ENCODE peak calls at places on chromosomes 2 and 18, in six cellular contexts. One of them, this sample, is unnamed.
A peak's percentile ranks its signal among the peaks of the same experiment; 100 is the strongest.

GRCh38 chr2:130760754-130761751 is 5.7 kb downstream of the AMER3 start:
- DNase-seq in GM23338: no peak
- DNase-seq in hypothalamus: no peak
- DNase-seq in GM12865: no peak
- DNase-seq in GM20000: no peak
- DNase-seq in GM03348: no peak
- DNase-seq in this sample: no peak

GRCh38 chr2:226963528-226963927 is 127.7 kb downstream of the RHBDD1 start:
- DNase-seq in GM03348: peak; percentile 67
- DNase-seq in hypothalamus: no peak
- DNase-seq in GM20000: no peak
- DNase-seq in GM12865: no peak
- DNase-seq in GM23338: no peak
- DNase-seq in this sample: no peak

GRCh38 chr2:202149155-202149762 is 76.2 kb downstream of the KIAA2012 start:
- DNase-seq in GM12865: no peak
- DNase-seq in GM20000: no peak
- DNase-seq in hypothalamus: no peak
- DNase-seq in GM23338: peak; percentile 58
- DNase-seq in GM03348: peak; percentile 69
- DNase-seq in this sample: no peak

GRCh38 chr2:69380072-69380917 is 6.7 kb downstream of the GFPT1 start:
- DNase-seq in GM23338: no peak
- DNase-seq in hypothalamus: no peak
- DNase-seq in GM12865: no peak
- DNase-seq in GM20000: no peak
- DNase-seq in GM03348: no peak
- DNase-seq in this sample: no peak

GRCh38 chr2:218257390-218257981 is 3.3 kb upstream of the GPBAR1 start:
- DNase-seq in GM23338: peak; percentile 91
- DNase-seq in GM20000: peak; percentile 80
- DNase-seq in hypothalamus: no peak
- DNase-seq in GM12865: peak; percentile 86
- DNase-seq in GM03348: peak; percentile 55
- DNase-seq in this sample: peak; percentile 61

GRCh38 chr2:182435754-182436153 is 8.9 kb upstream of the PDE1A start:
- DNase-seq in GM20000: no peak
- DNase-seq in GM03348: peak; percentile 48
- DNase-seq in GM12865: no peak
- DNase-seq in GM23338: no peak
- DNase-seq in hypothalamus: no peak
- DNase-seq in this sample: no peak

GRCh38 chr2:119772128-119772527 is 12.4 kb downstream of the PTPN4 start:
- DNase-seq in GM12865: no peak
- DNase-seq in GM03348: no peak
- DNase-seq in GM20000: no peak
- DNase-seq in GM23338: no peak
- DNase-seq in hypothalamus: no peak
- DNase-seq in this sample: no peak

GRCh38 chr2:200703132-200703925 is 108.4 kb upstream of the BZW1 start:
- DNase-seq in GM03348: peak; percentile 57
- DNase-seq in GM12865: peak; percentile 64
- DNase-seq in hypothalamus: no peak
- DNase-seq in GM23338: peak; percentile 76
- DNase-seq in GM20000: no peak
- DNase-seq in this sample: peak; percentile 85

GRCh38 chr2:161246301-161246700 is 61.9 kb upstream of the PSMD14 start:
- DNase-seq in GM03348: no peak
- DNase-seq in GM20000: no peak
- DNase-seq in GM23338: peak; percentile 11
- DNase-seq in hypothalamus: no peak
- DNase-seq in GM12865: no peak
- DNase-seq in this sample: no peak

GRCh38 chr2:205752421-205752820 is 70.1 kb downstream of the NRP2 start:
- DNase-seq in GM20000: no peak
- DNase-seq in hypothalamus: no peak
- DNase-seq in GM03348: no peak
- DNase-seq in GM12865: no peak
- DNase-seq in GM23338: no peak
- DNase-seq in this sample: no peak

GRCh38 chr18:79068299-79068945 is 772 bp upstream of the ATP9B start:
- DNase-seq in GM20000: no peak
- DNase-seq in GM23338: peak; percentile 50
- DNase-seq in hypothalamus: no peak
- DNase-seq in GM03348: peak; percentile 29
- DNase-seq in GM12865: peak; percentile 52
- DNase-seq in this sample: peak; percentile 43

GRCh38 chr2:48343571-48344440 is 186.1 kb upstream of the STON1 start:
- DNase-seq in GM23338: no peak
- DNase-seq in GM12865: peak; percentile 9
- DNase-seq in GM03348: peak; percentile 57
- DNase-seq in hypothalamus: no peak
- DNase-seq in GM20000: peak; percentile 12
- DNase-seq in this sample: no peak

GRCh38 chr2:148527488-148528340 is 116.8 kb upstream of the EPC2 start:
- DNase-seq in GM03348: no peak
- DNase-seq in hypothalamus: no peak
- DNase-seq in GM23338: no peak
- DNase-seq in GM12865: no peak
- DNase-seq in GM20000: no peak
- DNase-seq in this sample: no peak

GRCh38 chr2:108911401-108911800 is 77.6 kb downstream of the EDAR start:
- DNase-seq in GM23338: no peak
- DNase-seq in GM03348: no peak
- DNase-seq in GM20000: no peak
- DNase-seq in GM12865: no peak
- DNase-seq in hypothalamus: no peak
- DNase-seq in this sample: no peak

GRCh38 chr2:65026640-65027464 is 29.4 kb upstream of the CEP68 start:
- DNase-seq in hypothalamus: no peak
- DNase-seq in GM03348: no peak
- DNase-seq in GM20000: peak; percentile 37
- DNase-seq in GM12865: no peak
- DNase-seq in GM23338: no peak
- DNase-seq in this sample: no peak

GRCh38 chr2:185299867-185300266 is 438.7 kb upstream of the FSIP2 start:
- DNase-seq in hypothalamus: no peak
- DNase-seq in GM03348: no peak
- DNase-seq in GM20000: no peak
- DNase-seq in GM12865: no peak
- DNase-seq in GM23338: no peak
- DNase-seq in this sample: no peak

GRCh38 chr18:23259701-23260661 is 124.7 kb downstream of the CABLES1 start:
- DNase-seq in GM12865: peak; percentile 67
- DNase-seq in hypothalamus: no peak
- DNase-seq in GM20000: peak; percentile 46
- DNase-seq in GM23338: peak; percentile 80
- DNase-seq in GM03348: peak; percentile 86
- DNase-seq in this sample: peak; percentile 28

GRCh38 chr2:238159676-238160205 is 971 bp downstream of the ERFE start:
- DNase-seq in hypothalamus: no peak
- DNase-seq in GM03348: no peak
- DNase-seq in GM12865: no peak
- DNase-seq in GM20000: no peak
- DNase-seq in GM23338: no peak
- DNase-seq in this sample: no peak

GRCh38 chr2:223548194-223548593 is 54.0 kb downstream of the SCG2 start:
- DNase-seq in GM03348: no peak
- DNase-seq in GM23338: no peak
- DNase-seq in GM12865: no peak
- DNase-seq in hypothalamus: no peak
- DNase-seq in GM20000: no peak
- DNase-seq in this sample: no peak

GRCh38 chr2:177245010-177245422 is 19.5 kb downstream of the NFE2L2 start:
- DNase-seq in GM12865: no peak
- DNase-seq in hypothalamus: no peak
- DNase-seq in GM23338: peak; percentile 35
- DNase-seq in GM20000: no peak
- DNase-seq in GM03348: peak; percentile 70
- DNase-seq in this sample: no peak

GRCh38 chr18:8619041-8619440 is 9.8 kb downstream of the RAB12 start:
- DNase-seq in GM23338: no peak
- DNase-seq in hypothalamus: no peak
- DNase-seq in GM12865: no peak
- DNase-seq in GM03348: no peak
- DNase-seq in GM20000: no peak
- DNase-seq in this sample: no peak

GRCh38 chr2:208285853-208286252 is 19.8 kb downstream of the PIKFYVE start:
- DNase-seq in GM20000: no peak
- DNase-seq in GM23338: no peak
- DNase-seq in hypothalamus: no peak
- DNase-seq in GM03348: no peak
- DNase-seq in GM12865: no peak
- DNase-seq in this sample: no peak

GRCh38 chr2:9758741-9759140 is 84.5 kb upstream of the TAF1B start:
- DNase-seq in hypothalamus: no peak
- DNase-seq in GM23338: no peak
- DNase-seq in GM20000: no peak
- DNase-seq in GM12865: no peak
- DNase-seq in GM03348: no peak
- DNase-seq in this sample: no peak

GRCh38 chr2:195411219-195411687 is 245.8 kb upstream of the SLC39A10 start:
- DNase-seq in hypothalamus: no peak
- DNase-seq in GM12865: no peak
- DNase-seq in GM03348: peak; percentile 19
- DNase-seq in GM20000: no peak
- DNase-seq in GM23338: no peak
- DNase-seq in this sample: no peak

GRCh38 chr18:80129672-80130367 is 20.8 kb downstream of the ADNP2 start:
- DNase-seq in GM20000: no peak
- DNase-seq in GM23338: no peak
- DNase-seq in GM03348: no peak
- DNase-seq in GM12865: no peak
- DNase-seq in hypothalamus: no peak
- DNase-seq in this sample: no peak

GRCh38 chr2:222130855-222131254 is 167.9 kb downstream of the PAX3 start:
- DNase-seq in GM03348: no peak
- DNase-seq in GM12865: no peak
- DNase-seq in hypothalamus: no peak
- DNase-seq in GM23338: no peak
- DNase-seq in GM20000: no peak
- DNase-seq in this sample: no peak

GRCh38 chr2:149329470-149330126 is 789 bp upstream of the LYPD6 start:
- DNase-seq in GM20000: peak; percentile 41
- DNase-seq in GM12865: peak; percentile 41
- DNase-seq in GM03348: peak; percentile 56
- DNase-seq in hypothalamus: no peak
- DNase-seq in GM23338: peak; percentile 87
- DNase-seq in this sample: peak; percentile 52

GRCh38 chr2:20668871-20669475 is 2.0 kb downstream of the GDF7 start:
- DNase-seq in GM23338: no peak
- DNase-seq in hypothalamus: no peak
- DNase-seq in GM03348: no peak
- DNase-seq in GM12865: no peak
- DNase-seq in GM20000: no peak
- DNase-seq in this sample: no peak

GRCh38 chr2:226600184-226600583 is 199.4 kb downstream of the IRS1 start:
- DNase-seq in GM20000: no peak
- DNase-seq in hypothalamus: no peak
- DNase-seq in GM03348: peak; percentile 13
- DNase-seq in GM12865: no peak
- DNase-seq in GM23338: peak; percentile 55
- DNase-seq in this sample: no peak

GRCh38 chr2:84427235-84428138 is 31.6 kb downstream of the SUCLG1 start:
- DNase-seq in GM20000: no peak
- DNase-seq in GM12865: no peak
- DNase-seq in GM23338: no peak
- DNase-seq in hypothalamus: no peak
- DNase-seq in GM03348: peak; percentile 50
- DNase-seq in this sample: no peak

GRCh38 chr18:4004176-4004829 is 450.8 kb downstream of the DLGAP1 start:
- DNase-seq in hypothalamus: no peak
- DNase-seq in GM12865: peak; percentile 12
- DNase-seq in GM23338: no peak
- DNase-seq in GM03348: peak; percentile 34
- DNase-seq in GM20000: no peak
- DNase-seq in this sample: no peak

GRCh38 chr2:70833246-70833645 is 2.4 kb downstream of the CD207 start:
- DNase-seq in GM20000: no peak
- DNase-seq in hypothalamus: no peak
- DNase-seq in GM23338: no peak
- DNase-seq in GM03348: no peak
- DNase-seq in GM12865: no peak
- DNase-seq in this sample: no peak

GRCh38 chr2:157439792-157440186 is 4.1 kb downstream of the CYTIP start:
- DNase-seq in GM23338: no peak
- DNase-seq in GM03348: no peak
- DNase-seq in GM12865: peak; percentile 76
- DNase-seq in hypothalamus: no peak
- DNase-seq in GM20000: peak; percentile 20
- DNase-seq in this sample: no peak

GRCh38 chr2:218079943-218080913 is 11.2 kb downstream of the RUFY4 start:
- DNase-seq in GM12865: peak; percentile 26
- DNase-seq in GM03348: no peak
- DNase-seq in hypothalamus: no peak
- DNase-seq in GM20000: no peak
- DNase-seq in GM23338: no peak
- DNase-seq in this sample: no peak

GRCh38 chr2:57880967-57881366 is 165.6 kb upstream of the VRK2 start:
- DNase-seq in GM20000: no peak
- DNase-seq in hypothalamus: no peak
- DNase-seq in GM23338: no peak
- DNase-seq in GM12865: no peak
- DNase-seq in GM03348: no peak
- DNase-seq in this sample: no peak

This sample was measured in globus pallidus.